ENCODE peak calls at places on chromosome 21, in ten cellular contexts. L, Z, M, W, D, B, E, O, K and X are unnamed samples.

GRCh38 chr21:31732538-31732864 is 583 bp upstream of the SCAF4 start:
- DNase-seq in M (no peak), B (no peak), L (no peak), K (no peak), Z (no peak), W (no peak), O (no peak), D (no peak), E (no peak), X (peak)

GRCh38 chr21:45950740-45951515 is 30.6 kb upstream of the COL6A1 start:
- DNase-seq in W (no peak), D (no peak), Z (no peak), L (peak), K (peak), E (no peak), O (peak), B (no peak), M (no peak), X (no peak)

GRCh38 chr21:29189358-29189757 is 58.9 kb downstream of the MAP3K7CL start:
- DNase-seq in Z (no peak), K (no peak), L (peak), B (no peak), M (no peak), E (no peak), O (no peak), W (no peak), D (no peak), X (no peak)

GRCh38 chr21:43938751-43939442 is 73.2 kb upstream of the TRAPPC10 start:
- DNase-seq in O (peak), B (peak), K (peak), D (peak), W (peak), Z (peak), L (peak), E (peak), M (peak), X (no peak)

GRCh38 chr21:34215911-34216310 is 142.5 kb downstream of the MRPS6 start:
- DNase-seq in L (no peak), B (no peak), M (no peak), E (no peak), Z (no peak), O (no peak), K (no peak), D (no peak), W (no peak), X (no peak)

GRCh38 chr21:34553199-34553952 is 41.4 kb upstream of the KCNE1 start:
- DNase-seq in B (no peak), E (no peak), L (peak), K (no peak), Z (no peak), W (no peak), D (no peak), O (peak), M (no peak), X (no peak)

GRCh38 chr21:46077674-46078101 is 20.2 kb upstream of the COL6A2 start:
- DNase-seq in K (no peak), B (no peak), W (peak), M (no peak), O (no peak), D (no peak), L (no peak), E (no peak), Z (no peak), X (no peak)

GRCh38 chr21:31198575-31198974 is 145.5 kb downstream of the TIAM1 start:
- DNase-seq in K (peak), M (no peak), L (peak), O (peak), W (no peak), E (no peak), D (no peak), Z (no peak), B (no peak), X (peak)

GRCh38 chr21:46208761-46209721 is 19.5 kb downstream of the LSS start:
- DNase-seq in L (no peak), W (no peak), K (no peak), O (no peak), M (no peak), D (no peak), E (no peak), Z (no peak), B (no peak), X (no peak)

GRCh38 chr21:43972850-43973633 is 39.1 kb upstream of the TRAPPC10 start:
- DNase-seq in L (no peak), D (no peak), O (no peak), M (no peak), K (no peak), W (no peak), Z (no peak), B (no peak), E (no peak), X (no peak)

GRCh38 chr21:17495680-17496079 is 17.2 kb upstream of the CXADR start:
- DNase-seq in B (no peak), O (no peak), K (no peak), M (no peak), Z (no peak), E (no peak), W (no peak), D (no peak), L (peak), X (no peak)

GRCh38 chr21:46550511-46550941 is 54.4 kb downstream of the S100B start:
- DNase-seq in D (no peak), M (no peak), Z (no peak), O (no peak), B (no peak), K (no peak), L (no peak), W (no peak), E (no peak), X (no peak)

GRCh38 chr21:43815107-43815742 is 25.8 kb downstream of the RRP1 start:
- DNase-seq in Z (no peak), M (no peak), O (no peak), E (no peak), W (no peak), B (no peak), K (no peak), D (no peak), L (no peak), X (no peak)

GRCh38 chr21:45535341-45536081 is 6.7 kb downstream of the SLC19A1 start:
- DNase-seq in W (peak), B (no peak), M (no peak), O (no peak), K (no peak), L (no peak), Z (no peak), E (peak), D (no peak), X (no peak)

GRCh38 chr21:38766987-38767722 is 38.6 kb upstream of the ETS2 start:
- DNase-seq in B (peak), W (no peak), D (no peak), L (no peak), M (peak), E (no peak), O (peak), Z (peak), K (peak), X (peak)

GRCh38 chr21:25179116-25179515 is 428.2 kb downstream of the MRPL39 start:
- DNase-seq in O (peak), M (no peak), L (no peak), D (no peak), Z (no peak), K (no peak), E (no peak), B (no peak), W (no peak), X (no peak)

GRCh38 chr21:39580744-39581143 is 32.0 kb upstream of the B3GALT5 start:
- DNase-seq in W (no peak), B (no peak), M (no peak), K (no peak), L (no peak), Z (no peak), D (no peak), O (no peak), E (no peak), X (no peak)

GRCh38 chr21:20308586-20308985 is 689.6 kb upstream of the NCAM2 start:
- DNase-seq in W (no peak), M (no peak), B (no peak), L (no peak), D (no peak), E (no peak), Z (no peak), K (no peak), O (no peak), X (no peak)

GRCh38 chr21:44940116-44940631 is 345 bp downstream of the SLX9 start:
- DNase-seq in L (no peak), O (no peak), M (no peak), E (no peak), D (no peak), Z (no peak), B (no peak), K (no peak), W (no peak), X (no peak)

GRCh38 chr21:42746240-42746592 is 92.8 kb downstream of the PDE9A start:
- DNase-seq in W (no peak), L (no peak), B (no peak), D (no peak), Z (no peak), E (no peak), K (no peak), M (no peak), O (no peak), X (no peak)

GRCh38 chr21:32914424-32915070 is 111.2 kb upstream of the OLIG2 start:
- DNase-seq in B (peak), W (no peak), Z (no peak), E (no peak), M (no peak), D (no peak), O (no peak), L (no peak), K (no peak), X (no peak)

GRCh38 chr21:44999972-45000636 is 60.3 kb downstream of the SLX9 start:
- DNase-seq in K (no peak), W (no peak), E (no peak), B (no peak), L (no peak), O (no peak), M (no peak), D (no peak), Z (no peak), X (no peak)

GRCh38 chr21:14383596-14384210 is 757 bp upstream of the HSPA13 start:
- DNase-seq in M (no peak), D (peak), E (no peak), W (no peak), Z (no peak), L (peak), O (no peak), B (no peak), K (peak), X (no peak)

GRCh38 chr21:25396135-25396711 is 211.1 kb downstream of the MRPL39 start:
- DNase-seq in M (peak), Z (no peak), O (no peak), D (no peak), E (no peak), B (no peak), L (no peak), K (no peak), W (no peak), X (no peak)

GRCh38 chr21:26501622-26502021 is 71.5 kb downstream of the CYYR1 start:
- DNase-seq in Z (no peak), W (no peak), B (no peak), D (no peak), K (peak), L (no peak), E (no peak), M (no peak), O (no peak), X (no peak)

GRCh38 chr21:28991861-28992525 is 684 bp downstream of the LTN1 start:
- DNase-seq in Z (no peak), B (peak), K (no peak), D (no peak), M (no peak), W (no peak), O (peak), L (no peak), E (no peak), X (no peak)

GRCh38 chr21:44714905-44715304 is 3.5 kb upstream of the TSPEAR start:
- DNase-seq in L (no peak), Z (no peak), O (no peak), K (no peak), E (no peak), D (no peak), B (no peak), W (peak), M (no peak), X (no peak)

GRCh38 chr21:46604975-46605758 is at the start of gene S100B:
- DNase-seq in Z (no peak), L (no peak), W (no peak), K (no peak), O (no peak), D (peak), M (no peak), E (peak), B (no peak), X (no peak)

GRCh38 chr21:40176732-40177131 is 309.5 kb downstream of the PCP4 start:
- DNase-seq in E (no peak), D (no peak), O (no peak), Z (no peak), L (no peak), W (no peak), B (no peak), K (peak), M (no peak), X (peak)

GRCh38 chr21:17777321-17777720 is 41.8 kb downstream of the C21orf91 start:
- DNase-seq in W (no peak), M (no peak), D (no peak), K (no peak), O (no peak), Z (no peak), L (no peak), E (no peak), B (no peak), X (no peak)